ENCODE peak calls at places on chromosome 16, in five cellular contexts. R, E, F, Z and H are unnamed samples.

GRCh38 chr16:56667581-56668571 is at the start of gene MT1G:
- DNase-seq in Z (no peak), R (no peak), F (no peak), E (peak; percentile 57), H (no peak)

GRCh38 chr16:19113577-19114358 is at the start of gene ITPRIPL2:
- DNase-seq in Z (no peak), E (peak; percentile 92), F (peak; percentile 84), R (peak; percentile 79), H (peak; percentile 79)

GRCh38 chr16:10988164-10988803 is 43.9 kb downstream of the CLEC16A start:
- DNase-seq in Z (no peak), E (no peak), R (peak; percentile 45), F (no peak), H (no peak)

GRCh38 chr16:50396770-50397525 is 28.2 kb upstream of the BRD7 start:
- DNase-seq in Z (no peak), F (no peak), E (no peak), R (no peak), H (peak; percentile 92)

GRCh38 chr16:379961-380836 is 1.6 kb downstream of the PGAP6 start:
- DNase-seq in E (no peak), R (no peak), Z (no peak), F (no peak), H (no peak)

GRCh38 chr16:46883353-46883689 is 841 bp upstream of the GPT2 start:
- DNase-seq in F (no peak), R (no peak), E (no peak), Z (no peak), H (no peak)

GRCh38 chr16:47779201-47780016 is 318.3 kb downstream of the PHKB start:
- DNase-seq in R (no peak), E (no peak), F (peak; percentile 8), Z (peak; percentile 5), H (no peak)

GRCh38 chr16:72987480-72987901 is 60.4 kb downstream of the ZFHX3 start:
- DNase-seq in R (no peak), Z (no peak), F (no peak), E (no peak), H (no peak)

GRCh38 chr16:52450906-52451305 is 96.0 kb downstream of the TOX3 start:
- DNase-seq in R (no peak), F (no peak), E (no peak), Z (no peak), H (no peak)

GRCh38 chr16:84087461-84088151 is 29.1 kb downstream of the MBTPS1 start:
- DNase-seq in Z (no peak), R (no peak), E (no peak), F (no peak), H (no peak)

GRCh38 chr16:85524630-85525463 is 88.3 kb upstream of the GSE1 start:
- DNase-seq in Z (no peak), R (no peak), E (peak; percentile 71), F (no peak), H (no peak)

GRCh38 chr16:12110361-12111107 is 134.0 kb downstream of the SNX29 start:
- DNase-seq in R (no peak), F (no peak), Z (no peak), E (no peak), H (no peak)

GRCh38 chr16:14309906-14310305 is 238.8 kb downstream of the MRTFB start:
- DNase-seq in E (no peak), Z (no peak), R (no peak), F (no peak), H (no peak)

GRCh38 chr16:75387951-75388350 is 45.4 kb downstream of the CFDP1 start:
- DNase-seq in E (no peak), F (no peak), Z (no peak), R (no peak), H (no peak)

DNA sequence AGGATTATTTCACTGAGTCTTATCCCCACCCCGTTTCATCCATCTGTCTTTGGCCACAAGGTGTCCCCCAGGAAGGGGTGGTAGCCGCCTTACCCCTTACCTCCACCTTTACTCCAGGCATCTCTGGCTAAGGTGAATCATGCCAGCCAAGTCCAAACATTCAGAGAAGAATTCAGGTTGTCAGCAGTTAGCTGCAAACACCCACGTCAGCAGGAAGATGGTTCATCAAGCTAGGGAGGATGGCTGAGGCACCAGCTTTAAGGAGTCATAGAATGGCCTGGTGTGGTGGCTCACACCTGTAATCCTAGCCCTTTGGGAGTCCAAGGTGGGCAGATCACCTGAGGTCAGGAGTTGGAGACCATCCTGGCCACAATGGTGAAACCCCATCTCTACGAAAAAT is 61.0 kb downstream of the RBFOX1 start:
- DNase-seq in F (no peak), Z (no peak), E (no peak), R (no peak), H (no peak)
- TF ChIP-seq SIN3A in F (no peak), Z (no peak), E (no peak), R (no peak), H (no peak)

DNA sequence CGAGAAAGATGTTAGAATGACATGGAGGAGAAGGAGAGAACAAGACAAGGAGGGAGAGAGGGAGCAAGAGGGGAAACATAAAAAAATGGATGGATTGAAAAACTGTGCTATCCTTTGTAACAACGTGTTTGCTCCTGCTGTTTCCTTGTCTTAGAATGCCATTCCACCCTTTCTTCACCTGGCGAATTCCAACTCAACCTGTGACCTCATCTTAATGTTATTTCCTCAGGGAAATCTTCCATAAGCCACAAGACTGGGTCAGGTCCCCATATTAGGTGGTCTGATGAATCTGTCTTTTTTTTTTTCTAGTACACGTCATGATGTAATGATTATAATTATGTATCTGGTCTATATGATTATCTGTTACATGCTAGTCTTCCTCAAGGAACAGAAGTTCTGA is 195.0 kb upstream of the MAF start:
- DNase-seq in E (no peak), Z (no peak), F (no peak), R (no peak), H (no peak)
- TF ChIP-seq SIN3A in E (no peak), Z (no peak), F (no peak), R (no peak), H (no peak)

GRCh38 chr16:1420111-1420539 is 422 bp downstream of the UQCC4 start:
- DNase-seq in F (no peak), Z (no peak), E (no peak), R (no peak), H (no peak)
- TF ChIP-seq SIN3A in F (no peak), Z (no peak), E (no peak), R (no peak), H (no peak)

DNA sequence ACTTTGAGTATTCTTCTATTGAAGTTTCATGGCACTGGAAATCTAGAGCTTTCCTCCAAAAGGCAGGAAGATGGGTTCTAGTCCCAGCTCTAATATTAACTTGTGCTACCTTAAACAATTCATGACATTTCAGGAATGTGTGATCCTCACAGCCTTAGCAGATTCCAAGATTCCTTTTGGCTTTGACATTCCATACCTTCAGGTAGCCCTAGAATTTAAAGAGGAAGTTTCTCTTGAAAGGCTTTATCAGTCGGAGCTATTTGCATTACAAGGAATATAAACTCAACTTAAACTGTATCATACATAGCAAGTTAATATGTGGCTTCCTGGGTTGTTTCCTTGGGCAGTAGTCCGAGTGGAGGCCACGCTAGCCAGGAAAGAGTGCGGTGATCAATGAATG is 330.0 kb downstream of the SHISA9 start:
- DNase-seq in R (no peak), Z (no peak), F (no peak), E (no peak), H (no peak)
- TF ChIP-seq SIN3A in R (no peak), Z (no peak), F (no peak), E (no peak), H (no peak)

DNA sequence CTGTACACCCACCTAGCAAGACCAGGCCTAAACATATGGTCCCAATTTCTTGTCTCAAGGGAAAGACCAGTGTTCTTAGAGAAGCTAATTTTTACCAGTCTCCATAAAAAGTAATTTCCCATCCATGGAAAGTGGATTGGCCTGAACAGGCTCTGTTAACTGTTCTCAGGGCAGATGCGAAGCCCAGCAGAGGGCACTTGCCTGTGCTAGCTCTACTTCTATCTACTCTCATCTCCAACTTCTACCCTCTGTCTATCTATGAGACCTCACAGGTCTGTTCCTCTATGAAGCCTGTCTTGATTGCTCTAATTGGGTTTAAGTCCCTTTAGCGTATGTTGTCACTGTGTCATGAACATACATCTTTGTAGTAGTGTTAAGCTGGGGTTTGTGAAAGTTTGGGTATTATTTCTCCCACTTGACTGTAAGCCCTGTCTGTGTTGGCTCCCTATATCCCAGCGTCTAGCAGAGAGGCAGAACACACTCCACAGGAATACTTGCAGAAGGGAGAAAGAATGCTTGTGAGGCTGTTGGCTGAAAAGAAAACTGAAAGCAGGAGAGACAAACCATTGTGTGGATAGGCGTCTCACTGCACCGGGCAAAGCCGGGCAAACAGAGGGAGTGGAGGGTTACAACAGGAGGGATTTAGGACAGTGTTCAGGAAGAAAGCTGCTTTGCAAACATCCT is 167.2 kb upstream of the MAF start:
- DNase-seq in F (no peak), R (no peak), E (no peak), Z (no peak), H (no peak)
- TF ChIP-seq SIN3A in F (no peak), R (no peak), E (no peak), Z (no peak), H (no peak)

DNA sequence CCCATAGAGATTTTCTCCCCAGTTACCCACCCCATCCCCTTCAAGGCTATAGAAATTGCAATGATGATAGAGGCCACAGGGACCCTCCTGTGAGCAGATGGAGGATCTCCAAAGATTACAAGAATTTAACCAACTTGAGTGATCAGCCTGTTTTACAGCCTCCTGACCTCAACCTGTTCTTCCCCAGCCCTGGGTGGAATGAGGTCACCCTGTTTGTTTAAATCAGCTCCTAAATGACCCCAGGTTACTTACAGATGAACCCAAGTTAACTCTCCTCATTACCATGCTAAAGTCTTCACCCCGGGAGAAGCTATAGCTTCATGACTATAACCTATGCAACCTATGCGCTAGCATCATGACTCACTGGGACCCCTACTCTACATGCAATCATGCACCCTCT is 11.9 kb upstream of the SULT1A1 start:
- DNase-seq in E (no peak), R (peak; percentile 1), F (no peak), Z (no peak), H (no peak)
- TF ChIP-seq SIN3A in E (no peak), R (no peak), F (no peak), Z (no peak), H (no peak)

DNA sequence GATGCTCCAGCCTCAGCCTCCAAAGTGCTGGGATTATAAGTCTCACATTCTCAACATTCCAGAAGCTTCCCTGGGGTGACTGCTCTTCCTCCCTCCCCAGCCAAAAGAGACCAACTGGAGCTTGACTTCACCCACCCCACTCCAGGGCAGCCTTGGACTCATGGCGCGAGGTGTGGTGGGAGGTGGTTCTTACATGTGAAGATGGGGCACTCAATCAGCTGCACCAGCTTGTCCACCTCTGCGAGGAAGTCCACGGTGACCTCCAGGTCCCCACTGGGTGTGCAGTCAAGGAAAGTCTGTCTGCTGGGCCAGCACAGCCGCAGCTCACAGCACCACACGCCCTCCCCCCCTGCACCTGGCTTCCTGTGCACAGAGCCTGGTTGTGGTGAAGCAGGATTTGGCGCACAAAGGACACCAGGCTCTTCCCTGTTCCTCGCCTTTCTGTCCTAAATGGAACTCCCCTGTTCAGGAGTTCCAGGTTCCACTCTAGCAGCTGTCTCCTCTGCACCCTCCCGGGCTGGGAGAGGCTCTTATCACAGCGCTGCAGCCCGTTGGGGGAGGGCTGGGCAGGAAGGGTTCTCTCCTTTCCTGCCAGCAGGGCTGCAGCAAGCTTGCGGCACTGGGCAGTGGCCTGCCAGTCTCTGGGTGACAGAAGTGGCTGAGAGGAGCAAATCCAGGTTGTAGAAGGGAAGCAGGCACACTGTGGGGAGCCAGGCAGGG is 9.7 kb upstream of the MTSS2 start:
- DNase-seq in F (no peak), Z (no peak), R (peak; percentile 82), E (peak; percentile 67), H (no peak)
- TF ChIP-seq SIN3A in F (no peak), Z (no peak), R (no peak), E (no peak), H (no peak)

GRCh38 chr16:55325458-55326109 is 1.6 kb downstream of the IRX6 start:
- DNase-seq in Z (no peak), F (no peak), R (no peak), E (no peak), H (no peak)
- TF ChIP-seq SIN3A in Z (no peak), F (no peak), R (no peak), E (no peak), H (no peak)